ENCODE peak calls at places on chromosomes 5 and 9, in four cellular contexts. U is EH, T is KG1, B is aorta. H is an unnamed sample.

GRCh38 chr5:125267636-125268248 is 521.3 kb upstream of the ZNF608 start:
- DNase-seq in U (no peak), T (no peak), B (no peak), H (no peak)

GRCh38 chr9:125513634-125514413 is 193.2 kb downstream of the MAPKAP1 start:
- DNase-seq in B (no peak), T (no peak), U (peak), H (no peak)

GRCh38 chr5:122076669-122077450 is 1.2 kb downstream of the LOX start:
- DNase-seq in U (peak), B (peak), T (no peak), H (peak)

GRCh38 chr5:137350791-137351190 is 148.3 kb downstream of the SPOCK1 start:
- DNase-seq in T (no peak), B (no peak), U (peak), H (no peak)

GRCh38 chr5:137075163-137075970 is 423.8 kb downstream of the SPOCK1 start:
- DNase-seq in T (no peak), U (peak), B (no peak), H (no peak)

GRCh38 chr5:134249469-134250379 is 23.9 kb upstream of the PPP2CA start:
- DNase-seq in B (peak), U (peak), T (no peak), H (no peak)

GRCh38 chr9:108951578-108951977 is 17.4 kb downstream of the ABITRAM start:
- DNase-seq in B (no peak), T (no peak), U (no peak), H (no peak)

GRCh38 chr9:113737414-113738271 is 138.5 kb upstream of the ZNF618 start:
- DNase-seq in T (peak), U (peak), B (no peak), H (no peak)

GRCh38 chr5:132526290-132526973 is 16.9 kb downstream of the IL5 start:
- DNase-seq in B (no peak), T (peak), U (peak), H (no peak)

GRCh38 chr5:77262685-77263084 is 52.2 kb downstream of the PDE8B start:
- DNase-seq in B (no peak), U (no peak), T (no peak), H (no peak)

GRCh38 chr5:81665795-81666194 is 85.1 kb downstream of the SSBP2 start:
- DNase-seq in U (no peak), B (no peak), T (no peak), H (no peak)